ENCODE peak calls at places on chromosomes 11 and 22, in six cellular contexts. U is sigmoid colon, M is AG09309, R is cardiac muscle cell, J is fibroblast of pulmonary artery, X is GM12865. Q is an unnamed sample.

GRCh38 chr11:1153105-1153950 is 4.4 kb upstream of the MUC5AC start:
- DNase-seq in U (no peak), J (no peak), M (no peak), R (no peak), X (no peak), Q (peak)

GRCh38 chr11:63551889-63552266 is 11.3 kb downstream of the PLAAT2 start:
- DNase-seq in J (no peak), X (no peak), U (peak), R (no peak), M (no peak), Q (no peak)

GRCh38 chr11:64385953-64386704 is 27.2 kb downstream of the RPS6KA4 start:
- DNase-seq in U (no peak), R (peak), M (no peak), X (no peak), J (peak), Q (peak)

GRCh38 chr11:66720223-66720898 is 8.7 kb downstream of the SPTBN2 start:
- DNase-seq in X (peak), J (peak), M (no peak), U (no peak), R (peak), Q (peak)

GRCh38 chr11:11451501-11452005 is 98.5 kb upstream of the CSNK2A3 start:
- DNase-seq in R (no peak), U (no peak), X (peak), J (no peak), M (no peak), Q (no peak)

GRCh38 chr22:27438271-27438980 is 363.1 kb downstream of the MN1 start:
- DNase-seq in M (no peak), U (peak), J (no peak), R (no peak), X (no peak), Q (peak)

GRCh38 chr11:74678041-74678440 is 53.2 kb downstream of the CHRDL2 start:
- DNase-seq in J (no peak), U (no peak), M (no peak), R (no peak), X (no peak), Q (no peak)

GRCh38 chr11:33256031-33256807 is 962 bp upstream of the HIPK3 start:
- DNase-seq in J (no peak), M (no peak), U (no peak), R (no peak), X (no peak), Q (peak)

GRCh38 chr11:61899146-61899841 is 7.9 kb upstream of the FADS3 start:
- DNase-seq in J (peak), R (peak), X (peak), U (peak), M (no peak), Q (peak)

GRCh38 chr11:75035911-75036536 is 47.3 kb downstream of the NEU3 start:
- DNase-seq in X (no peak), R (no peak), M (no peak), U (no peak), J (no peak), Q (no peak)

GRCh38 chr11:75261474-75261847 is 20.9 kb downstream of the TPBGL start:
- DNase-seq in U (peak), R (no peak), J (no peak), X (no peak), M (no peak), Q (no peak)

GRCh38 chr11:57399928-57400578 is 9.6 kb upstream of the PRG2 start:
- DNase-seq in J (no peak), X (no peak), R (no peak), U (no peak), M (no peak), Q (no peak)

GRCh38 chr11:64892411-64892831 is 14.0 kb upstream of the EHD1 start:
- DNase-seq in R (no peak), X (no peak), U (no peak), M (no peak), J (no peak), Q (no peak)

GRCh38 chr11:68441466-68442230 is 18.9 kb upstream of the PPP6R3 start:
- DNase-seq in M (no peak), R (no peak), X (no peak), J (peak), U (no peak), Q (peak)

GRCh38 chr11:95092549-95093324 is 3.1 kb downstream of the ENDOD1 start:
- DNase-seq in J (peak), X (peak), M (no peak), R (peak), U (no peak), Q (peak)

GRCh38 chr11:70900540-70900939 is 351.8 kb downstream of the SHANK2 start:
- DNase-seq in X (no peak), U (no peak), M (no peak), R (no peak), J (no peak), Q (no peak)

GRCh38 chr11:57213282-57214086 is 23.6 kb downstream of the APLNR start:
- DNase-seq in U (no peak), J (peak), R (peak), X (peak), M (no peak), Q (peak)

GRCh38 chr11:60301178-60301577 is 20.7 kb downstream of the MS4A4A start:
- DNase-seq in J (no peak), M (no peak), X (no peak), U (no peak), R (no peak), Q (no peak)

GRCh38 chr11:68002943-68003845 is 703 bp downstream of the UNC93B1 start:
- DNase-seq in U (no peak), J (no peak), M (no peak), X (peak), R (peak), Q (no peak)

GRCh38 chr11:70402685-70403084 is 4.4 kb downstream of the CTTN start:
- DNase-seq in M (no peak), J (no peak), U (no peak), R (no peak), X (no peak), Q (no peak)

GRCh38 chr11:125062196-125062930 is 742 bp upstream of the SLC37A2 start:
- DNase-seq in M (no peak), J (no peak), X (no peak), U (no peak), R (peak), Q (no peak)

GRCh38 chr11:71946144-71946571 is 17.3 kb downstream of the RNF121 start:
- DNase-seq in U (no peak), X (peak), M (peak), R (no peak), J (peak), Q (peak)

GRCh38 chr11:107927559-107927958 is 689 bp upstream of the RAB39A start:
- DNase-seq in U (no peak), J (no peak), R (no peak), X (no peak), M (no peak), Q (no peak)

GRCh38 chr11:69943066-69943465 is 123.8 kb upstream of the FGF3 start:
- DNase-seq in J (no peak), M (no peak), U (peak), R (no peak), X (no peak), Q (no peak)

GRCh38 chr11:101686514-101686913 is 102.7 kb upstream of the TRPC6 start:
- DNase-seq in J (peak), R (no peak), M (peak), X (no peak), U (no peak), Q (peak)

GRCh38 chr22:45090364-45090960 is 73.3 kb upstream of the NUP50 start:
- DNase-seq in X (no peak), M (no peak), U (no peak), J (no peak), R (peak), Q (peak)

GRCh38 chr11:21430532-21430931 is 761.1 kb downstream of the NELL1 start:
- DNase-seq in R (no peak), U (no peak), M (no peak), X (no peak), J (no peak), Q (no peak)

GRCh38 chr11:94956963-94957362 is 16.4 kb downstream of the CWC15 start:
- DNase-seq in M (no peak), R (no peak), J (no peak), X (no peak), U (no peak), Q (no peak)

GRCh38 chr11:20353829-20354434 is 9.6 kb upstream of the HTATIP2 start:
- DNase-seq in M (no peak), R (peak), U (no peak), X (peak), J (peak), Q (peak)

GRCh38 chr22:27801616-27802388 is at the start of gene MN1:
- DNase-seq in R (peak), U (no peak), J (peak), X (peak), M (no peak), Q (peak)

GRCh38 chr22:27424319-27424718 is 377.2 kb downstream of the MN1 start:
- DNase-seq in U (no peak), X (no peak), J (peak), R (no peak), M (no peak), Q (no peak)

GRCh38 chr11:28529540-28530410 is 421.6 kb downstream of the METTL15 start:
- DNase-seq in X (peak), R (peak), U (no peak), J (peak), M (peak), Q (peak)

GRCh38 chr22:48574776-48575566 is 1252.7 kb downstream of the BRD1 start:
- DNase-seq in R (peak), U (no peak), J (peak), X (no peak), M (no peak), Q (no peak)

GRCh38 chr22:48577014-48577690 is 1250.5 kb downstream of the BRD1 start:
- DNase-seq in U (no peak), J (no peak), X (no peak), R (peak), M (no peak), Q (no peak)

GRCh38 chr22:48577691-48578090 is 1250.0 kb downstream of the BRD1 start:
- DNase-seq in J (no peak), R (no peak), X (no peak), M (no peak), U (no peak), Q (no peak)

GRCh38 chr22:48576333-48577013 is 1251.2 kb downstream of the BRD1 start:
- DNase-seq in J (no peak), M (no peak), X (no peak), R (peak), U (no peak), Q (no peak)

GRCh38 chr22:48575567-48576332 is 1251.9 kb downstream of the BRD1 start:
- DNase-seq in X (no peak), J (no peak), U (no peak), R (no peak), M (no peak), Q (no peak)
- H3K4me3 ChIP-seq in X (no peak), J (no peak), U (no peak), R (peak), M (no peak), Q (no peak)

DNA sequence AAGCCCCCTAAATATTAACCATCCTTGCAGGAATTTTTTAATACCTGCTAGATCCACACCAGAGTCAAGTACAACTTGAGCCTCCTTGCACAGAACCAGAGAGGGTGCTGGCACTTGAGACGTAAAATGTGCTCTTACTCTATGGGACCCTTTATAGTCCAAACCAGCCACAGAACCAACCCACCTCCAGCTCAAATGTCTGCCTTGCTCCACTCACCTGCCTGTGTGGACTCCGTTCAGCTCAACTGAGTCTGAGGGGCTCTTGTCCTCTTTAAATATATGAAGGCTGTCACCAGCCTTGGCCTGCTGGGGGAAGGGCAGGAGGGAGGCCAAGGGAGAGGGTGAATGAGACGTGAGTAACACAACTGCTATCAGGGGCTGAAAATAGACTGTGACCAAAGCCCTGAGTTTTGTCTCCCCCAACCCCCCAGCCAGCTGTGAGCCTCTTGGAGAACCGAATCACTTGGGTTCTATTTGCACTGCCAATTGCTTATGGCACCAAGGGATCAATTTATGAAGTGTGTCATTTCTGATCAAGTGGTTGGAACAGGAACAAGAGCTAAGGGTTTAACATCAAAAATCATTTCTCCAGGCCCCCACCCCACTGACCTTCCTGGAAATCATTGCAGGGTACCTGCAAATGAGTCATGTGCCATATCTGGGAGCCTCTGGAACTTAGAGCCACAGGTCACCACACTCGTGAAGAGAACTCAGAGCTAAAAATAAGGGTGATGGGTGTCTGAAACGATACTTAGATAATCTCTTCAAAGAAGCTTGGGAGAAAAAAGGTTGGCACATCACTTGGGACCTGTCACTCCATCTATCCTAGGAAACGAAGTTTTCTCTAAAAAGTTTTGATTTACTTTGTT is at the start of gene CSRP3:
- DNase-seq in J (no peak), M (no peak), R (peak), U (no peak), X (no peak), Q (no peak)
- H3K4me3 ChIP-seq in J (no peak), M (no peak), R (peak), U (no peak), X (no peak), Q (no peak)

GRCh38 chr22:40224702-40225101 is 47.0 kb downstream of the TNRC6B start:
- DNase-seq in X (no peak), U (no peak), M (no peak), J (no peak), R (no peak), Q (no peak)
- H3K4me3 ChIP-seq in X (no peak), U (no peak), M (no peak), J (no peak), R (no peak), Q (no peak)

GRCh38 chr11:17721242-17721999 is 2.0 kb downstream of the MYOD1 start:
- DNase-seq in J (no peak), M (no peak), X (no peak), U (no peak), R (no peak), Q (no peak)

GRCh38 chr11:17722000-17722643 is 2.8 kb downstream of the MYOD1 start:
- DNase-seq in M (no peak), X (no peak), R (no peak), J (peak), U (no peak), Q (peak)

GRCh38 chr11:17719940-17720795 is 797 bp downstream of the MYOD1 start:
- DNase-seq in R (peak), M (no peak), J (peak), U (no peak), X (no peak), Q (no peak)

GRCh38 chr11:17719028-17719939 is at the start of gene MYOD1:
- DNase-seq in X (no peak), J (no peak), M (no peak), R (peak), U (peak), Q (peak)

DNA sequence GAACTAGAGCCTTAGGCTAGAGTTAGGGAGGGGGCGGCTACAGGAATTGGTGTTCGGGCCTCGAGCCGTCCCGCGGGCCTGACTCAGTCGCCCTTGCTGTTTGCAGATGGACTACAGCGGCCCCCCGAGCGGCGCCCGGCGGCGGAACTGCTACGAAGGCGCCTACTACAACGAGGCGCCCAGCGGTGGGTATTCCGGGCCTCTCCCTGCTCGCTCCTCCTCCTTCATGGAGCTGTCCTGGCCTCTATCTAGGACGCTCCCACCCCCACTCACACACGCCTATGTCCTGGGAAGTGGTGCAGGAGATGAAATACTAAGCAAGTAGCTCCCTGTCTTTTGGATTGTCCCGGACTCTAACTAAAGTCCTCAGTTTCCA is 1.4 kb downstream of the MYOD1 start:
- DNase-seq in M (no peak), R (peak), X (no peak), J (no peak), U (no peak), Q (no peak)
- H3K4me3 ChIP-seq in M (no peak), R (no peak), X (no peak), J (no peak), U (no peak), Q (peak)

Q was measured in astrocyte of the spinal cord.